ENCODE peak calls at places on chromosome 11, in five cellular contexts. C, O, E, S and N are unnamed samples.

GRCh38 chr11:69563946-69564780 is 76.8 kb upstream of the CCND1 start:
- DNase-seq in O (no peak), C (peak), S (no peak), E (no peak), N (no peak)

GRCh38 chr11:118109231-118109630 is 22.5 kb upstream of the SMIM35 start:
- DNase-seq in E (no peak), S (no peak), O (no peak), C (peak), N (no peak)

GRCh38 chr11:61609970-61610347 is 29.1 kb upstream of the SYT7 start:
- DNase-seq in E (no peak), O (no peak), C (no peak), S (no peak), N (no peak)

GRCh38 chr11:57410287-57410686 is 16.6 kb downstream of the SLC43A3 start:
- DNase-seq in O (no peak), S (no peak), E (peak), C (peak), N (no peak)

GRCh38 chr11:12414641-12415040 is 37.3 kb downstream of the PARVA start:
- DNase-seq in E (no peak), C (no peak), S (no peak), O (no peak), N (no peak)

GRCh38 chr11:119481667-119482400 is 58.9 kb upstream of the THY1 start:
- DNase-seq in O (no peak), C (no peak), S (no peak), E (no peak), N (no peak)

GRCh38 chr11:69511358-69512015 is 30.0 kb downstream of the LINC01488 start:
- DNase-seq in S (no peak), E (no peak), O (no peak), C (no peak), N (no peak)

GRCh38 chr11:69670158-69670845 is 4.9 kb downstream of the LTO1 start:
- DNase-seq in E (no peak), C (peak), S (no peak), O (peak), N (peak)

GRCh38 chr11:64444838-64445441 is 86.0 kb downstream of the RPS6KA4 start:
- DNase-seq in O (no peak), C (peak), S (no peak), E (peak), N (no peak)